ENCODE peak calls at places on chromosomes 4 and X, in six cellular contexts. T, H, O, D, V and L are unnamed samples.

GRCh38 chr4:86909540-86909939 is 17.3 kb upstream of the C4orf36 start:
- DNase-seq in T (no peak), H (no peak), O (no peak), D (no peak), V (no peak), L (no peak)

GRCh38 chrX:14064632-14065432 is 35.1 kb upstream of the GEMIN8 start:
- DNase-seq in T (no peak), H (peak; percentile 79), O (peak; percentile 18), D (no peak), V (no peak), L (peak; percentile 5)

GRCh38 chr4:127997534-127998388 is 32.6 kb downstream of the ABHD18 start:
- DNase-seq in T (peak; percentile 42), H (peak; percentile 46), O (peak; percentile 75), D (no peak), V (no peak), L (peak; percentile 29)

GRCh38 chr4:58166496-58166895 is 1056.3 kb upstream of the IGFBP7 start:
- DNase-seq in T (no peak), H (no peak), O (no peak), D (no peak), V (no peak), L (no peak)

GRCh38 chr4:2433609-2434350 is 15.0 kb downstream of the CFAP99 start:
- DNase-seq in T (no peak), H (no peak), O (no peak), D (no peak), V (no peak), L (no peak)

GRCh38 chrX:20067709-20068315 is 48.9 kb downstream of the MAP7D2 start:
- DNase-seq in T (peak; percentile 78), H (peak; percentile 79), O (peak; percentile 77), D (no peak), V (peak; percentile 55), L (peak; percentile 93)

GRCh38 chr4:176387571-176387970 is 67.8 kb downstream of the SPCS3 start:
- DNase-seq in T (peak; percentile 45), H (no peak), O (no peak), D (no peak), V (no peak), L (no peak)

GRCh38 chr4:185726931-185727330 is 85.1 kb downstream of the SORBS2 start:
- DNase-seq in T (no peak), H (no peak), O (no peak), D (no peak), V (no peak), L (peak; percentile 17)

GRCh38 chr4:76341063-76341462 is 34.5 kb downstream of the STBD1 start:
- DNase-seq in T (peak; percentile 21), H (peak; percentile 88), O (peak; percentile 26), D (no peak), V (no peak), L (peak; percentile 26)

GRCh38 chrX:151359931-151360871 is 36.8 kb upstream of the VMA21 start:
- DNase-seq in T (peak; percentile 9), H (peak; percentile 3), O (peak; percentile 18), D (peak; percentile 11), V (peak; percentile 8), L (peak; percentile 33)

GRCh38 chr4:86092684-86093083 is 267.2 kb downstream of the MAPK10 start:
- DNase-seq in T (peak; percentile 71), H (peak; percentile 47), O (peak; percentile 84), D (no peak), V (no peak), L (peak; percentile 27)

GRCh38 chr4:109009909-109010308 is 247.1 kb upstream of the ETNPPL start:
- DNase-seq in T (peak; percentile 32), H (peak; percentile 72), O (no peak), D (no peak), V (no peak), L (no peak)

GRCh38 chr4:56821394-56822263 is at the start of gene SPINK2:
- DNase-seq in T (peak; percentile 31), H (peak; percentile 14), O (no peak), D (peak; percentile 36), V (peak; percentile 59), L (peak; percentile 39)

GRCh38 chr4:55184600-55185523 is 59.5 kb upstream of the KDR start:
- DNase-seq in T (peak; percentile 41), H (peak; percentile 76), O (peak; percentile 6), D (no peak), V (no peak), L (no peak)

GRCh38 chr4:148152868-148153630 is 289.2 kb downstream of the NR3C2 start:
- DNase-seq in T (no peak), H (no peak), O (no peak), D (no peak), V (no peak), L (no peak)

GRCh38 chr4:149531861-149532260 is 283.8 kb downstream of the IQCM start:
- DNase-seq in T (peak; percentile 48), H (peak; percentile 5), O (peak; percentile 38), D (no peak), V (no peak), L (peak; percentile 47)

GRCh38 chr4:2788532-2789103 is 4.3 kb upstream of the SH3BP2 start:
- DNase-seq in T (no peak), H (no peak), O (no peak), D (no peak), V (no peak), L (peak; percentile 73)

GRCh38 chrX:40145670-40146470 is 48.1 kb upstream of the BCOR start:
- DNase-seq in T (no peak), H (peak; percentile 22), O (no peak), D (no peak), V (no peak), L (no peak)

GRCh38 chr4:10276152-10276551 is 159.6 kb upstream of the WDR1 start:
- DNase-seq in T (no peak), H (no peak), O (no peak), D (no peak), V (no peak), L (no peak)

GRCh38 chrX:136189222-136189621 is 41.9 kb downstream of the FHL1 start:
- DNase-seq in T (no peak), H (no peak), O (no peak), D (no peak), V (no peak), L (no peak)

GRCh38 chr4:55834086-55834795 is 14.7 kb downstream of the EXOC1L start:
- DNase-seq in T (no peak), H (no peak), O (no peak), D (no peak), V (no peak), L (no peak)

GRCh38 chrX:45524805-45525204 is 324.1 kb upstream of the DIPK2B start:
- DNase-seq in T (no peak), H (no peak), O (no peak), D (no peak), V (peak; percentile 3), L (no peak)

GRCh38 chr4:114659386-114660008 is 60.9 kb downstream of the UGT8 start:
- DNase-seq in T (peak; percentile 44), H (peak; percentile 60), O (peak; percentile 61), D (peak; percentile 1), V (peak; percentile 60), L (peak; percentile 85)

GRCh38 chrX:154458954-154459829 is 1.1 kb downstream of the PLXNA3 start:
- DNase-seq in T (peak; percentile 34), H (no peak), O (no peak), D (no peak), V (no peak), L (peak; percentile 37)

GRCh38 chr4:2570551-2571222 is 34.2 kb downstream of the FAM193A start:
- DNase-seq in T (no peak), H (no peak), O (no peak), D (peak; percentile 55), V (no peak), L (no peak)

GRCh38 chrX:107827852-107828251 is 2.2 kb downstream of the MID2 start:
- DNase-seq in T (no peak), H (peak; percentile 8), O (no peak), D (no peak), V (no peak), L (no peak)

GRCh38 chr4:76950846-76951321 is 1.3 kb downstream of the SEPTIN11 start:
- DNase-seq in T (no peak), H (peak; percentile 60), O (no peak), D (no peak), V (peak; percentile 15), L (peak; percentile 70)

GRCh38 chrX:71618787-71619186 is 476 bp upstream of the CXCR3 start:
- DNase-seq in T (no peak), H (no peak), O (no peak), D (no peak), V (no peak), L (no peak)

GRCh38 chr4:140635606-140636005 is 66.8 kb upstream of the UCP1 start:
- DNase-seq in T (peak; percentile 59), H (no peak), O (peak; percentile 42), D (no peak), V (no peak), L (peak; percentile 73)

GRCh38 chrX:29295987-29296680 is 708.9 kb downstream of the IL1RAPL1 start:
- DNase-seq in T (no peak), H (peak; percentile 1), O (peak; percentile 28), D (no peak), V (no peak), L (no peak)

GRCh38 chrX:48831136-48831908 is 4.1 kb downstream of the PCSK1N start:
- DNase-seq in T (no peak), H (no peak), O (no peak), D (no peak), V (no peak), L (no peak)